ENCODE peak calls at places on chromosomes 11 and 22, in ten cellular contexts. One of them, this sample, is unnamed.

GRCh38 chr11:130671801-130672700 is 223.6 kb downstream of the ADAMTS15 start:
- DNase-seq in GM23248: peak; percentile 91
- DNase-seq in mammary epithelial cell: peak; percentile 61
- DNase-seq in A549: no peak
- DNase-seq in GM12878: no peak
- DNase-seq in OCI-LY7: no peak
- DNase-seq in MM.1S: no peak
- DNase-seq in fibroblast of lung: peak; percentile 95
- DNase-seq in HCT116: no peak
- DNase-seq in astrocyte: peak; percentile 95
- DNase-seq in this sample: no peak

GRCh38 chr11:28464252-28464867 is 356.2 kb downstream of the METTL15 start:
- DNase-seq in GM23248: no peak
- DNase-seq in mammary epithelial cell: no peak
- DNase-seq in A549: no peak
- DNase-seq in GM12878: no peak
- DNase-seq in OCI-LY7: no peak
- DNase-seq in MM.1S: no peak
- DNase-seq in fibroblast of lung: peak; percentile 63
- DNase-seq in HCT116: no peak
- DNase-seq in astrocyte: peak; percentile 60
- DNase-seq in this sample: peak; percentile 53

GRCh38 chr11:10395196-10395897 is 59.7 kb upstream of the AMPD3 start:
- DNase-seq in GM23248: no peak
- DNase-seq in mammary epithelial cell: no peak
- DNase-seq in A549: no peak
- DNase-seq in GM12878: no peak
- DNase-seq in OCI-LY7: no peak
- DNase-seq in MM.1S: no peak
- DNase-seq in fibroblast of lung: no peak
- DNase-seq in HCT116: no peak
- DNase-seq in astrocyte: no peak
- DNase-seq in this sample: no peak

GRCh38 chr11:119116235-119116594 is 5.2 kb upstream of the HINFP start:
- DNase-seq in GM23248: no peak
- DNase-seq in mammary epithelial cell: no peak
- DNase-seq in A549: no peak
- DNase-seq in GM12878: no peak
- DNase-seq in OCI-LY7: no peak
- DNase-seq in MM.1S: no peak
- DNase-seq in fibroblast of lung: no peak
- DNase-seq in HCT116: no peak
- DNase-seq in astrocyte: no peak
- DNase-seq in this sample: peak; percentile 23

GRCh38 chr11:86815726-86816125 is 15.4 kb downstream of the PRSS23 start:
- DNase-seq in GM23248: no peak
- DNase-seq in mammary epithelial cell: peak; percentile 30
- DNase-seq in A549: no peak
- DNase-seq in GM12878: no peak
- DNase-seq in OCI-LY7: no peak
- DNase-seq in MM.1S: no peak
- DNase-seq in fibroblast of lung: no peak
- DNase-seq in HCT116: no peak
- DNase-seq in astrocyte: no peak
- DNase-seq in this sample: no peak

GRCh38 chr22:47396105-47396504 is 633.7 kb downstream of the TBC1D22A start:
- DNase-seq in GM23248: no peak
- DNase-seq in mammary epithelial cell: no peak
- DNase-seq in A549: no peak
- DNase-seq in GM12878: no peak
- DNase-seq in OCI-LY7: no peak
- DNase-seq in MM.1S: no peak
- DNase-seq in fibroblast of lung: no peak
- DNase-seq in HCT116: no peak
- DNase-seq in astrocyte: no peak
- DNase-seq in this sample: no peak

GRCh38 chr11:78022397-78023396 is at the start of gene KCTD14:
- DNase-seq in GM23248: peak; percentile 34
- DNase-seq in mammary epithelial cell: peak; percentile 37
- DNase-seq in A549: no peak
- DNase-seq in GM12878: no peak
- DNase-seq in OCI-LY7: no peak
- DNase-seq in MM.1S: no peak
- DNase-seq in fibroblast of lung: no peak
- DNase-seq in HCT116: no peak
- DNase-seq in astrocyte: no peak
- DNase-seq in this sample: no peak

GRCh38 chr11:101127699-101128570 is 1.7 kb downstream of the PGR start:
- DNase-seq in GM23248: peak; percentile 14
- DNase-seq in mammary epithelial cell: no peak
- DNase-seq in A549: no peak
- DNase-seq in GM12878: no peak
- DNase-seq in OCI-LY7: no peak
- DNase-seq in MM.1S: no peak
- DNase-seq in fibroblast of lung: no peak
- DNase-seq in HCT116: no peak
- DNase-seq in astrocyte: no peak
- DNase-seq in this sample: no peak

GRCh38 chr11:95596011-95596489 is 193.5 kb downstream of the FAM76B start:
- DNase-seq in GM23248: peak; percentile 73
- DNase-seq in mammary epithelial cell: peak; percentile 62
- DNase-seq in A549: no peak
- DNase-seq in GM12878: no peak
- DNase-seq in OCI-LY7: no peak
- DNase-seq in MM.1S: no peak
- DNase-seq in fibroblast of lung: peak; percentile 69
- DNase-seq in HCT116: no peak
- DNase-seq in astrocyte: peak; percentile 56
- DNase-seq in this sample: no peak

GRCh38 chr11:123161386-123161785 is 33.7 kb downstream of the CLMP start:
- DNase-seq in GM23248: peak; percentile 42
- DNase-seq in mammary epithelial cell: no peak
- DNase-seq in A549: no peak
- DNase-seq in GM12878: no peak
- DNase-seq in OCI-LY7: no peak
- DNase-seq in MM.1S: no peak
- DNase-seq in fibroblast of lung: no peak
- DNase-seq in HCT116: no peak
- DNase-seq in astrocyte: no peak
- DNase-seq in this sample: no peak

GRCh38 chr11:33946930-33947329 is 55.1 kb upstream of the LMO2 start:
- DNase-seq in GM23248: no peak
- DNase-seq in mammary epithelial cell: no peak
- DNase-seq in A549: no peak
- DNase-seq in GM12878: no peak
- DNase-seq in OCI-LY7: no peak
- DNase-seq in MM.1S: no peak
- DNase-seq in fibroblast of lung: no peak
- DNase-seq in HCT116: no peak
- DNase-seq in astrocyte: no peak
- DNase-seq in this sample: no peak

GRCh38 chr11:33944693-33945424 is 53.0 kb upstream of the LMO2 start:
- DNase-seq in GM23248: no peak
- DNase-seq in mammary epithelial cell: no peak
- DNase-seq in A549: no peak
- DNase-seq in GM12878: no peak
- DNase-seq in OCI-LY7: no peak
- DNase-seq in MM.1S: no peak
- DNase-seq in fibroblast of lung: no peak
- DNase-seq in HCT116: no peak
- DNase-seq in astrocyte: no peak
- DNase-seq in this sample: no peak

GRCh38 chr11:33942954-33943353 is 51.1 kb upstream of the LMO2 start:
- DNase-seq in GM23248: peak; percentile 94
- DNase-seq in mammary epithelial cell: peak; percentile 29
- DNase-seq in A549: no peak
- DNase-seq in GM12878: peak; percentile 73
- DNase-seq in OCI-LY7: peak; percentile 7
- DNase-seq in MM.1S: no peak
- DNase-seq in fibroblast of lung: peak; percentile 94
- DNase-seq in HCT116: peak; percentile 3
- DNase-seq in astrocyte: peak; percentile 94
- DNase-seq in this sample: peak; percentile 77

GRCh38 chr11:33944345-33944692 is 52.4 kb upstream of the LMO2 start:
- DNase-seq in GM23248: no peak
- DNase-seq in mammary epithelial cell: no peak
- DNase-seq in A549: no peak
- DNase-seq in GM12878: no peak
- DNase-seq in OCI-LY7: no peak
- DNase-seq in MM.1S: no peak
- DNase-seq in fibroblast of lung: no peak
- DNase-seq in HCT116: no peak
- DNase-seq in astrocyte: no peak
- DNase-seq in this sample: no peak

DNA sequence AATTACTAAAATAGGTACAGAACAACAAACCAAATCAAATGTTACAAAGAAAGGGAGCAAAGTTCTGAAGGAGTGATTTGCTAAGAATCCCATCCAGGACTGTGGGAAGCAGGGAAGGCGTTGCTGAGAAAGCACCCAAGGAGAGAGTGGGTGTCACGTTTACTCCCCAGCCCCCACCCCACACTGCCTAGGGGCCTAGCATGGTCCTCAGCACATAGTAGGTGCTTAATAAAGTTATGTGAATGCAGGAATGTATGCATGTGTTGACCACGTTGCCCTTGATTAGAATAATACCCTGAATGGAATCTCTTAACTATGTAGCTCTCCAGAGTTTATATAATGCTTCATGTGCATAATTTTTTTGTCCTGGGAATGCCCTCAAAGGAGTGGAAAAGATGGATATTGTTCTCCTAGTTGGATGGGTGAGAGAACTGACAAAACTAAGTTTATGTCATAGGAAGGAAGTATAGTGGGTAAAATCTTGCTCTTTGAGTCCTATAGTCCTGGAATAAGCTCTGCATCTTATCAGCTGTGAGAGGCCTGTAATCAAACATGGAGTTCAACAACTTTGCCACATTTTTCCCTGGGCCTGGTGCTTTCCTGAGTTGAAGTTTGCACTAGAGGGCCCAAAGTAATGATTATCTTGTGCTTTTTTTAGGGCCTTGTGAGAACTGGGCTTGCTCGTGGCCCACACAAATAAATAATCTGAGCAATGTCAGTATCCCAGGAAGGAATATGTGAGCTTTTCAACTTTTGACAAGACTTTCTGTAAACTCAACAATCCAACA is 53.8 kb upstream of the LMO2 start:
- DNase-seq in GM23248: no peak
- DNase-seq in mammary epithelial cell: no peak
- DNase-seq in A549: no peak
- DNase-seq in GM12878: no peak
- DNase-seq in OCI-LY7: no peak
- DNase-seq in MM.1S: no peak
- DNase-seq in fibroblast of lung: no peak
- DNase-seq in HCT116: no peak
- DNase-seq in astrocyte: no peak
- DNase-seq in this sample: no peak
- H3K4me2 ChIP-seq in GM23248: no peak overlapping the region
- H3K4me2 ChIP-seq in mammary epithelial cell: no peak overlapping the region
- H3K4me2 ChIP-seq in A549: no peak overlapping the region
- H3K4me2 ChIP-seq in GM12878: no peak overlapping the region
- H3K4me2 ChIP-seq in OCI-LY7: no peak overlapping the region
- H3K4me2 ChIP-seq in MM.1S: no peak overlapping the region
- H3K4me2 ChIP-seq in fibroblast of lung: no peak overlapping the region
- H3K4me2 ChIP-seq in HCT116: no peak overlapping the region
- H3K4me2 ChIP-seq in astrocyte: no peak overlapping the region
- H3K4me2 ChIP-seq in this sample: no peak overlapping the region

GRCh38 chr11:7019500-7020182 is 505 bp downstream of the ZNF214 start:
- DNase-seq in GM23248: peak; percentile 63
- DNase-seq in mammary epithelial cell: peak; percentile 3
- DNase-seq in A549: no peak
- DNase-seq in GM12878: no peak
- DNase-seq in OCI-LY7: no peak
- DNase-seq in MM.1S: no peak
- DNase-seq in fibroblast of lung: peak; percentile 39
- DNase-seq in HCT116: no peak
- DNase-seq in astrocyte: peak; percentile 23
- DNase-seq in this sample: no peak
- H3K4me2 ChIP-seq in GM23248: peak overlapping the region; percentile 72
- H3K4me2 ChIP-seq in mammary epithelial cell: peak overlapping the region; percentile 95
- H3K4me2 ChIP-seq in A549: peak overlapping the region; percentile 79
- H3K4me2 ChIP-seq in GM12878: peak overlapping the region; percentile 42
- H3K4me2 ChIP-seq in OCI-LY7: no peak overlapping the region
- H3K4me2 ChIP-seq in MM.1S: peak overlapping the region; percentile 81
- H3K4me2 ChIP-seq in fibroblast of lung: peak overlapping the region; percentile 90
- H3K4me2 ChIP-seq in HCT116: peak overlapping the region; percentile 92
- H3K4me2 ChIP-seq in astrocyte: peak overlapping the region; percentile 94
- H3K4me2 ChIP-seq in this sample: no peak overlapping the region

GRCh38 chr22:49371325-49372110 is 456.2 kb downstream of the BRD1 start:
- DNase-seq in GM23248: no peak
- DNase-seq in mammary epithelial cell: no peak
- DNase-seq in A549: no peak
- DNase-seq in GM12878: no peak
- DNase-seq in OCI-LY7: no peak
- DNase-seq in MM.1S: no peak
- DNase-seq in fibroblast of lung: no peak
- DNase-seq in HCT116: no peak
- DNase-seq in astrocyte: no peak
- DNase-seq in this sample: no peak
- H3K4me2 ChIP-seq in GM23248: no peak overlapping the region
- H3K4me2 ChIP-seq in mammary epithelial cell: no peak overlapping the region
- H3K4me2 ChIP-seq in A549: no peak overlapping the region
- H3K4me2 ChIP-seq in GM12878: no peak overlapping the region
- H3K4me2 ChIP-seq in OCI-LY7: no peak overlapping the region
- H3K4me2 ChIP-seq in MM.1S: no peak overlapping the region
- H3K4me2 ChIP-seq in fibroblast of lung: no peak overlapping the region
- H3K4me2 ChIP-seq in HCT116: no peak overlapping the region
- H3K4me2 ChIP-seq in astrocyte: no peak overlapping the region
- H3K4me2 ChIP-seq in this sample: no peak overlapping the region

GRCh38 chr11:19433791-19434190 is 193.0 kb upstream of the E2F8 start:
- DNase-seq in GM23248: no peak
- DNase-seq in mammary epithelial cell: no peak
- DNase-seq in A549: no peak
- DNase-seq in GM12878: no peak
- DNase-seq in OCI-LY7: peak; percentile 64
- DNase-seq in MM.1S: peak; percentile 55
- DNase-seq in fibroblast of lung: no peak
- DNase-seq in HCT116: no peak
- DNase-seq in astrocyte: no peak
- DNase-seq in this sample: peak; percentile 33

GRCh38 chr11:19435306-19435989 is 194.7 kb upstream of the E2F8 start:
- DNase-seq in GM23248: no peak
- DNase-seq in mammary epithelial cell: no peak
- DNase-seq in A549: no peak
- DNase-seq in GM12878: no peak
- DNase-seq in OCI-LY7: no peak
- DNase-seq in MM.1S: peak; percentile 69
- DNase-seq in fibroblast of lung: no peak
- DNase-seq in HCT116: no peak
- DNase-seq in astrocyte: no peak
- DNase-seq in this sample: peak; percentile 4

GRCh38 chr11:19433367-19433766 is 192.6 kb upstream of the E2F8 start:
- DNase-seq in GM23248: no peak
- DNase-seq in mammary epithelial cell: no peak
- DNase-seq in A549: no peak
- DNase-seq in GM12878: peak; percentile 80
- DNase-seq in OCI-LY7: peak; percentile 85
- DNase-seq in MM.1S: peak; percentile 94
- DNase-seq in fibroblast of lung: no peak
- DNase-seq in HCT116: no peak
- DNase-seq in astrocyte: no peak
- DNase-seq in this sample: peak; percentile 63

GRCh38 chr11:19437760-19438159 is 197.0 kb upstream of the E2F8 start:
- DNase-seq in GM23248: peak; percentile 83
- DNase-seq in mammary epithelial cell: peak; percentile 71
- DNase-seq in A549: peak; percentile 31
- DNase-seq in GM12878: no peak
- DNase-seq in OCI-LY7: no peak
- DNase-seq in MM.1S: no peak
- DNase-seq in fibroblast of lung: peak; percentile 87
- DNase-seq in HCT116: no peak
- DNase-seq in astrocyte: peak; percentile 82
- DNase-seq in this sample: peak; percentile 12

GRCh38 chr11:19436932-19437331 is 196.2 kb upstream of the E2F8 start:
- DNase-seq in GM23248: no peak
- DNase-seq in mammary epithelial cell: no peak
- DNase-seq in A549: no peak
- DNase-seq in GM12878: no peak
- DNase-seq in OCI-LY7: peak; percentile 48
- DNase-seq in MM.1S: peak; percentile 61
- DNase-seq in fibroblast of lung: no peak
- DNase-seq in HCT116: no peak
- DNase-seq in astrocyte: no peak
- DNase-seq in this sample: peak; percentile 46
- H3K4me2 ChIP-seq in GM23248: peak overlapping the region; percentile 47
- H3K4me2 ChIP-seq in mammary epithelial cell: no peak overlapping the region
- H3K4me2 ChIP-seq in A549: peak overlapping the region; percentile 54
- H3K4me2 ChIP-seq in GM12878: peak overlapping the region; percentile 4
- H3K4me2 ChIP-seq in OCI-LY7: peak overlapping the region; percentile 47
- H3K4me2 ChIP-seq in MM.1S: peak overlapping the region; percentile 55
- H3K4me2 ChIP-seq in fibroblast of lung: no peak overlapping the region
- H3K4me2 ChIP-seq in HCT116: no peak overlapping the region
- H3K4me2 ChIP-seq in astrocyte: no peak overlapping the region
- H3K4me2 ChIP-seq in this sample: no peak overlapping the region

This sample was measured in Karpas-422.